ENCODE peak calls at places on chromosomes 1 and 21, in ten cellular contexts. One of them, this sample, is unnamed.

GRCh38 chr1:175192630-175193338 is at the start of gene KIAA0040:
- DNase-seq in A549: peak
- DNase-seq in midbrain: no peak
- DNase-seq in activated naive CD8-positive, alpha-beta T cell treated with anti-CD3 and anti-CD28 coated beads, Interleukin-2, amount 10 ng/mL, durations not matched to agents 7 days and 5 days: peak
- DNase-seq in T-cell: peak
- DNase-seq in KG1: no peak
- DNase-seq in WTC11: peak
- DNase-seq in NCI-H1105 treated with DMSO at 0.1 percent for 48 hours: peak
- DNase-seq in choroid plexus epithelial cell: no peak
- DNase-seq in ACHN: peak
- DNase-seq in this sample: peak

GRCh38 chr21:15222711-15223110 is 157.9 kb upstream of the NRIP1 start:
- DNase-seq in A549: no peak
- DNase-seq in midbrain: no peak
- DNase-seq in activated naive CD8-positive, alpha-beta T cell treated with anti-CD3 and anti-CD28 coated beads, Interleukin-2, amount 10 ng/mL, durations not matched to agents 7 days and 5 days: no peak
- DNase-seq in T-cell: no peak
- DNase-seq in KG1: no peak
- DNase-seq in WTC11: no peak
- DNase-seq in NCI-H1105 treated with DMSO at 0.1 percent for 48 hours: no peak
- DNase-seq in choroid plexus epithelial cell: no peak
- DNase-seq in ACHN: no peak
- DNase-seq in this sample: no peak

GRCh38 chr1:234324668-234325225 is 48.5 kb upstream of the COA6 start:
- DNase-seq in A549: no peak
- DNase-seq in midbrain: no peak
- DNase-seq in activated naive CD8-positive, alpha-beta T cell treated with anti-CD3 and anti-CD28 coated beads, Interleukin-2, amount 10 ng/mL, durations not matched to agents 7 days and 5 days: no peak
- DNase-seq in T-cell: no peak
- DNase-seq in KG1: no peak
- DNase-seq in WTC11: no peak
- DNase-seq in NCI-H1105 treated with DMSO at 0.1 percent for 48 hours: peak
- DNase-seq in choroid plexus epithelial cell: no peak
- DNase-seq in ACHN: no peak
- DNase-seq in this sample: no peak

GRCh38 chr1:45789601-45790000 is 13.8 kb upstream of the MAST2 start:
- DNase-seq in A549: no peak
- DNase-seq in midbrain: no peak
- DNase-seq in activated naive CD8-positive, alpha-beta T cell treated with anti-CD3 and anti-CD28 coated beads, Interleukin-2, amount 10 ng/mL, durations not matched to agents 7 days and 5 days: no peak
- DNase-seq in T-cell: no peak
- DNase-seq in KG1: no peak
- DNase-seq in WTC11: no peak
- DNase-seq in NCI-H1105 treated with DMSO at 0.1 percent for 48 hours: no peak
- DNase-seq in choroid plexus epithelial cell: no peak
- DNase-seq in ACHN: no peak
- DNase-seq in this sample: no peak

GRCh38 chr1:29706936-29707335 is 470.6 kb downstream of the PTPRU start:
- DNase-seq in A549: peak
- DNase-seq in midbrain: no peak
- DNase-seq in activated naive CD8-positive, alpha-beta T cell treated with anti-CD3 and anti-CD28 coated beads, Interleukin-2, amount 10 ng/mL, durations not matched to agents 7 days and 5 days: peak
- DNase-seq in T-cell: no peak
- DNase-seq in KG1: no peak
- DNase-seq in WTC11: peak
- DNase-seq in NCI-H1105 treated with DMSO at 0.1 percent for 48 hours: peak
- DNase-seq in choroid plexus epithelial cell: peak
- DNase-seq in ACHN: peak
- DNase-seq in this sample: no peak

GRCh38 chr1:8889925-8890785 is 11.7 kb upstream of the ENO1 start:
- DNase-seq in A549: no peak
- DNase-seq in midbrain: peak
- DNase-seq in activated naive CD8-positive, alpha-beta T cell treated with anti-CD3 and anti-CD28 coated beads, Interleukin-2, amount 10 ng/mL, durations not matched to agents 7 days and 5 days: no peak
- DNase-seq in T-cell: no peak
- DNase-seq in KG1: no peak
- DNase-seq in WTC11: no peak
- DNase-seq in NCI-H1105 treated with DMSO at 0.1 percent for 48 hours: peak
- DNase-seq in choroid plexus epithelial cell: peak
- DNase-seq in ACHN: peak
- DNase-seq in this sample: peak

GRCh38 chr1:166514067-166514466 is 325.2 kb upstream of the POGK start:
- DNase-seq in A549: no peak
- DNase-seq in midbrain: no peak
- DNase-seq in activated naive CD8-positive, alpha-beta T cell treated with anti-CD3 and anti-CD28 coated beads, Interleukin-2, amount 10 ng/mL, durations not matched to agents 7 days and 5 days: no peak
- DNase-seq in T-cell: no peak
- DNase-seq in KG1: no peak
- DNase-seq in WTC11: no peak
- DNase-seq in NCI-H1105 treated with DMSO at 0.1 percent for 48 hours: no peak
- DNase-seq in choroid plexus epithelial cell: no peak
- DNase-seq in ACHN: no peak
- DNase-seq in this sample: no peak

GRCh38 chr1:17597651-17598050 is 58.2 kb downstream of the ARHGEF10L start:
- DNase-seq in A549: no peak
- DNase-seq in midbrain: no peak
- DNase-seq in activated naive CD8-positive, alpha-beta T cell treated with anti-CD3 and anti-CD28 coated beads, Interleukin-2, amount 10 ng/mL, durations not matched to agents 7 days and 5 days: no peak
- DNase-seq in T-cell: no peak
- DNase-seq in KG1: no peak
- DNase-seq in WTC11: no peak
- DNase-seq in NCI-H1105 treated with DMSO at 0.1 percent for 48 hours: no peak
- DNase-seq in choroid plexus epithelial cell: no peak
- DNase-seq in ACHN: no peak
- DNase-seq in this sample: no peak

GRCh38 chr1:242651817-242652216 is 127.3 kb upstream of the PLD5 start:
- DNase-seq in A549: no peak
- DNase-seq in midbrain: no peak
- DNase-seq in activated naive CD8-positive, alpha-beta T cell treated with anti-CD3 and anti-CD28 coated beads, Interleukin-2, amount 10 ng/mL, durations not matched to agents 7 days and 5 days: no peak
- DNase-seq in T-cell: no peak
- DNase-seq in KG1: no peak
- DNase-seq in WTC11: peak
- DNase-seq in NCI-H1105 treated with DMSO at 0.1 percent for 48 hours: no peak
- DNase-seq in choroid plexus epithelial cell: no peak
- DNase-seq in ACHN: peak
- DNase-seq in this sample: no peak

GRCh38 chr1:156291226-156292061 is 4.0 kb downstream of the GLMP start:
- DNase-seq in A549: peak
- DNase-seq in midbrain: peak
- DNase-seq in activated naive CD8-positive, alpha-beta T cell treated with anti-CD3 and anti-CD28 coated beads, Interleukin-2, amount 10 ng/mL, durations not matched to agents 7 days and 5 days: no peak
- DNase-seq in T-cell: no peak
- DNase-seq in KG1: no peak
- DNase-seq in WTC11: peak
- DNase-seq in NCI-H1105 treated with DMSO at 0.1 percent for 48 hours: peak
- DNase-seq in choroid plexus epithelial cell: peak
- DNase-seq in ACHN: peak
- DNase-seq in this sample: no peak

GRCh38 chr1:43008106-43008424 is 49.4 kb upstream of the SLC2A1 start:
- DNase-seq in A549: no peak
- DNase-seq in midbrain: no peak
- DNase-seq in activated naive CD8-positive, alpha-beta T cell treated with anti-CD3 and anti-CD28 coated beads, Interleukin-2, amount 10 ng/mL, durations not matched to agents 7 days and 5 days: no peak
- DNase-seq in T-cell: no peak
- DNase-seq in KG1: no peak
- DNase-seq in WTC11: no peak
- DNase-seq in NCI-H1105 treated with DMSO at 0.1 percent for 48 hours: no peak
- DNase-seq in choroid plexus epithelial cell: no peak
- DNase-seq in ACHN: no peak
- DNase-seq in this sample: no peak

GRCh38 chr1:33342041-33342723 is 21.3 kb upstream of the A3GALT2 start:
- DNase-seq in A549: peak
- DNase-seq in midbrain: peak
- DNase-seq in activated naive CD8-positive, alpha-beta T cell treated with anti-CD3 and anti-CD28 coated beads, Interleukin-2, amount 10 ng/mL, durations not matched to agents 7 days and 5 days: no peak
- DNase-seq in T-cell: no peak
- DNase-seq in KG1: no peak
- DNase-seq in WTC11: peak
- DNase-seq in NCI-H1105 treated with DMSO at 0.1 percent for 48 hours: peak
- DNase-seq in choroid plexus epithelial cell: peak
- DNase-seq in ACHN: peak
- DNase-seq in this sample: peak

GRCh38 chr1:224894915-224895314 is 34.6 kb upstream of the DNAH14 start:
- DNase-seq in A549: peak
- DNase-seq in midbrain: no peak
- DNase-seq in activated naive CD8-positive, alpha-beta T cell treated with anti-CD3 and anti-CD28 coated beads, Interleukin-2, amount 10 ng/mL, durations not matched to agents 7 days and 5 days: no peak
- DNase-seq in T-cell: no peak
- DNase-seq in KG1: no peak
- DNase-seq in WTC11: no peak
- DNase-seq in NCI-H1105 treated with DMSO at 0.1 percent for 48 hours: peak
- DNase-seq in choroid plexus epithelial cell: peak
- DNase-seq in ACHN: peak
- DNase-seq in this sample: peak

GRCh38 chr1:21344750-21345443 is 54.6 kb upstream of the ECE1 start:
- DNase-seq in A549: no peak
- DNase-seq in midbrain: no peak
- DNase-seq in activated naive CD8-positive, alpha-beta T cell treated with anti-CD3 and anti-CD28 coated beads, Interleukin-2, amount 10 ng/mL, durations not matched to agents 7 days and 5 days: no peak
- DNase-seq in T-cell: no peak
- DNase-seq in KG1: no peak
- DNase-seq in WTC11: peak
- DNase-seq in NCI-H1105 treated with DMSO at 0.1 percent for 48 hours: no peak
- DNase-seq in choroid plexus epithelial cell: no peak
- DNase-seq in ACHN: no peak
- DNase-seq in this sample: no peak

GRCh38 chr1:12748778-12749355 is 2.9 kb downstream of the CFAP107 start:
- DNase-seq in A549: no peak
- DNase-seq in midbrain: no peak
- DNase-seq in activated naive CD8-positive, alpha-beta T cell treated with anti-CD3 and anti-CD28 coated beads, Interleukin-2, amount 10 ng/mL, durations not matched to agents 7 days and 5 days: no peak
- DNase-seq in T-cell: no peak
- DNase-seq in KG1: no peak
- DNase-seq in WTC11: no peak
- DNase-seq in NCI-H1105 treated with DMSO at 0.1 percent for 48 hours: no peak
- DNase-seq in choroid plexus epithelial cell: no peak
- DNase-seq in ACHN: no peak
- DNase-seq in this sample: no peak

GRCh38 chr1:37940299-37940947 is 6.4 kb downstream of the INPP5B start:
- DNase-seq in A549: no peak
- DNase-seq in midbrain: no peak
- DNase-seq in activated naive CD8-positive, alpha-beta T cell treated with anti-CD3 and anti-CD28 coated beads, Interleukin-2, amount 10 ng/mL, durations not matched to agents 7 days and 5 days: no peak
- DNase-seq in T-cell: no peak
- DNase-seq in KG1: no peak
- DNase-seq in WTC11: no peak
- DNase-seq in NCI-H1105 treated with DMSO at 0.1 percent for 48 hours: no peak
- DNase-seq in choroid plexus epithelial cell: no peak
- DNase-seq in ACHN: no peak
- DNase-seq in this sample: no peak

GRCh38 chr1:36411674-36412648 is 14.3 kb upstream of the LSM10 start:
- DNase-seq in A549: no peak
- DNase-seq in midbrain: no peak
- DNase-seq in activated naive CD8-positive, alpha-beta T cell treated with anti-CD3 and anti-CD28 coated beads, Interleukin-2, amount 10 ng/mL, durations not matched to agents 7 days and 5 days: no peak
- DNase-seq in T-cell: peak
- DNase-seq in KG1: no peak
- DNase-seq in WTC11: no peak
- DNase-seq in NCI-H1105 treated with DMSO at 0.1 percent for 48 hours: peak
- DNase-seq in choroid plexus epithelial cell: peak
- DNase-seq in ACHN: peak
- DNase-seq in this sample: no peak

GRCh38 chr1:145962157-145963102 is 1.9 kb downstream of the ANKRD34A start:
- DNase-seq in A549: no peak
- DNase-seq in midbrain: peak
- DNase-seq in activated naive CD8-positive, alpha-beta T cell treated with anti-CD3 and anti-CD28 coated beads, Interleukin-2, amount 10 ng/mL, durations not matched to agents 7 days and 5 days: peak
- DNase-seq in T-cell: no peak
- DNase-seq in KG1: no peak
- DNase-seq in WTC11: peak
- DNase-seq in NCI-H1105 treated with DMSO at 0.1 percent for 48 hours: no peak
- DNase-seq in choroid plexus epithelial cell: no peak
- DNase-seq in ACHN: peak
- DNase-seq in this sample: no peak

GRCh38 chr1:117173711-117174110 is 37.0 kb downstream of the VTCN1 start:
- DNase-seq in A549: no peak
- DNase-seq in midbrain: no peak
- DNase-seq in activated naive CD8-positive, alpha-beta T cell treated with anti-CD3 and anti-CD28 coated beads, Interleukin-2, amount 10 ng/mL, durations not matched to agents 7 days and 5 days: no peak
- DNase-seq in T-cell: no peak
- DNase-seq in KG1: no peak
- DNase-seq in WTC11: no peak
- DNase-seq in NCI-H1105 treated with DMSO at 0.1 percent for 48 hours: no peak
- DNase-seq in choroid plexus epithelial cell: no peak
- DNase-seq in ACHN: no peak
- DNase-seq in this sample: no peak

GRCh38 chr1:29120955-29121485 is 2.7 kb downstream of the TMEM200B start:
- DNase-seq in A549: peak
- DNase-seq in midbrain: no peak
- DNase-seq in activated naive CD8-positive, alpha-beta T cell treated with anti-CD3 and anti-CD28 coated beads, Interleukin-2, amount 10 ng/mL, durations not matched to agents 7 days and 5 days: peak
- DNase-seq in T-cell: peak
- DNase-seq in KG1: peak
- DNase-seq in WTC11: peak
- DNase-seq in NCI-H1105 treated with DMSO at 0.1 percent for 48 hours: peak
- DNase-seq in choroid plexus epithelial cell: peak
- DNase-seq in ACHN: no peak
- DNase-seq in this sample: no peak

GRCh38 chr1:94998128-94998527 is 71.2 kb upstream of the CNN3 start:
- DNase-seq in A549: no peak
- DNase-seq in midbrain: no peak
- DNase-seq in activated naive CD8-positive, alpha-beta T cell treated with anti-CD3 and anti-CD28 coated beads, Interleukin-2, amount 10 ng/mL, durations not matched to agents 7 days and 5 days: no peak
- DNase-seq in T-cell: no peak
- DNase-seq in KG1: no peak
- DNase-seq in WTC11: no peak
- DNase-seq in NCI-H1105 treated with DMSO at 0.1 percent for 48 hours: no peak
- DNase-seq in choroid plexus epithelial cell: no peak
- DNase-seq in ACHN: no peak
- DNase-seq in this sample: no peak

GRCh38 chr1:53395671-53396215 is 63.5 kb upstream of the DMRTB1 start:
- DNase-seq in A549: no peak
- DNase-seq in midbrain: no peak
- DNase-seq in activated naive CD8-positive, alpha-beta T cell treated with anti-CD3 and anti-CD28 coated beads, Interleukin-2, amount 10 ng/mL, durations not matched to agents 7 days and 5 days: no peak
- DNase-seq in T-cell: no peak
- DNase-seq in KG1: no peak
- DNase-seq in WTC11: no peak
- DNase-seq in NCI-H1105 treated with DMSO at 0.1 percent for 48 hours: peak
- DNase-seq in choroid plexus epithelial cell: no peak
- DNase-seq in ACHN: no peak
- DNase-seq in this sample: no peak

GRCh38 chr1:21206117-21206516 is 29.4 kb upstream of the EIF4G3 start:
- DNase-seq in A549: no peak
- DNase-seq in midbrain: no peak
- DNase-seq in activated naive CD8-positive, alpha-beta T cell treated with anti-CD3 and anti-CD28 coated beads, Interleukin-2, amount 10 ng/mL, durations not matched to agents 7 days and 5 days: no peak
- DNase-seq in T-cell: no peak
- DNase-seq in KG1: no peak
- DNase-seq in WTC11: no peak
- DNase-seq in NCI-H1105 treated with DMSO at 0.1 percent for 48 hours: no peak
- DNase-seq in choroid plexus epithelial cell: no peak
- DNase-seq in ACHN: peak
- DNase-seq in this sample: no peak

GRCh38 chr1:23555225-23555801 is 4.0 kb downstream of the ID3 start:
- DNase-seq in A549: no peak
- DNase-seq in midbrain: no peak
- DNase-seq in activated naive CD8-positive, alpha-beta T cell treated with anti-CD3 and anti-CD28 coated beads, Interleukin-2, amount 10 ng/mL, durations not matched to agents 7 days and 5 days: no peak
- DNase-seq in T-cell: no peak
- DNase-seq in KG1: no peak
- DNase-seq in WTC11: peak
- DNase-seq in NCI-H1105 treated with DMSO at 0.1 percent for 48 hours: peak
- DNase-seq in choroid plexus epithelial cell: peak
- DNase-seq in ACHN: no peak
- DNase-seq in this sample: no peak

GRCh38 chr1:226674892-226675719 is 64.0 kb downstream of the ITPKB start:
- DNase-seq in A549: no peak
- DNase-seq in midbrain: peak
- DNase-seq in activated naive CD8-positive, alpha-beta T cell treated with anti-CD3 and anti-CD28 coated beads, Interleukin-2, amount 10 ng/mL, durations not matched to agents 7 days and 5 days: peak
- DNase-seq in T-cell: peak
- DNase-seq in KG1: peak
- DNase-seq in WTC11: no peak
- DNase-seq in NCI-H1105 treated with DMSO at 0.1 percent for 48 hours: no peak
- DNase-seq in choroid plexus epithelial cell: peak
- DNase-seq in ACHN: no peak
- DNase-seq in this sample: no peak

GRCh38 chr1:63915121-63915520 is 141.3 kb downstream of the ROR1 start:
- DNase-seq in A549: no peak
- DNase-seq in midbrain: no peak
- DNase-seq in activated naive CD8-positive, alpha-beta T cell treated with anti-CD3 and anti-CD28 coated beads, Interleukin-2, amount 10 ng/mL, durations not matched to agents 7 days and 5 days: no peak
- DNase-seq in T-cell: no peak
- DNase-seq in KG1: no peak
- DNase-seq in WTC11: no peak
- DNase-seq in NCI-H1105 treated with DMSO at 0.1 percent for 48 hours: peak
- DNase-seq in choroid plexus epithelial cell: peak
- DNase-seq in ACHN: peak
- DNase-seq in this sample: no peak

GRCh38 chr1:207956976-207957375 is 46.1 kb upstream of the CD34 start:
- DNase-seq in A549: no peak
- DNase-seq in midbrain: no peak
- DNase-seq in activated naive CD8-positive, alpha-beta T cell treated with anti-CD3 and anti-CD28 coated beads, Interleukin-2, amount 10 ng/mL, durations not matched to agents 7 days and 5 days: no peak
- DNase-seq in T-cell: no peak
- DNase-seq in KG1: no peak
- DNase-seq in WTC11: no peak
- DNase-seq in NCI-H1105 treated with DMSO at 0.1 percent for 48 hours: no peak
- DNase-seq in choroid plexus epithelial cell: no peak
- DNase-seq in ACHN: no peak
- DNase-seq in this sample: no peak

GRCh38 chr1:107936498-107937481 is 28.2 kb downstream of the VAV3 start:
- DNase-seq in A549: no peak
- DNase-seq in midbrain: no peak
- DNase-seq in activated naive CD8-positive, alpha-beta T cell treated with anti-CD3 and anti-CD28 coated beads, Interleukin-2, amount 10 ng/mL, durations not matched to agents 7 days and 5 days: no peak
- DNase-seq in T-cell: peak
- DNase-seq in KG1: no peak
- DNase-seq in WTC11: peak
- DNase-seq in NCI-H1105 treated with DMSO at 0.1 percent for 48 hours: no peak
- DNase-seq in choroid plexus epithelial cell: peak
- DNase-seq in ACHN: peak
- DNase-seq in this sample: peak

This sample was measured in PC-9.